ENCODE peak calls at places on chromosomes 1 and 21, in seven cellular contexts. One of them, this sample, is unnamed.

GRCh38 chr1:53957231-53957818 is 11.2 kb downstream of the LRRC42 start:
- DNase-seq in CD4-positive, CD25-positive, alpha-beta regulatory T cell: no peak
- DNase-seq in PC-3: peak; percentile 63
- DNase-seq in neural progenitor cell: no peak
- DNase-seq in NT2/D1: peak; percentile 56
- DNase-seq in dorsolateral prefrontal cortex: no peak
- DNase-seq in fibroblast of lung: no peak
- DNase-seq in this sample: no peak

GRCh38 chr1:246647113-246647512 is 77.1 kb upstream of the SCCPDH start:
- DNase-seq in CD4-positive, CD25-positive, alpha-beta regulatory T cell: no peak
- DNase-seq in PC-3: no peak
- DNase-seq in neural progenitor cell: peak; percentile 77
- DNase-seq in NT2/D1: peak; percentile 81
- DNase-seq in dorsolateral prefrontal cortex: peak; percentile 70
- DNase-seq in fibroblast of lung: peak; percentile 73
- DNase-seq in this sample: no peak

GRCh38 chr1:53068314-53069084 is 6.5 kb downstream of the PODN start:
- DNase-seq in CD4-positive, CD25-positive, alpha-beta regulatory T cell: no peak
- DNase-seq in PC-3: no peak
- DNase-seq in neural progenitor cell: no peak
- DNase-seq in NT2/D1: no peak
- DNase-seq in dorsolateral prefrontal cortex: peak; percentile 16
- DNase-seq in fibroblast of lung: no peak
- DNase-seq in this sample: no peak

GRCh38 chr21:42969193-42969600 is 5.2 kb upstream of the PKNOX1 start:
- DNase-seq in CD4-positive, CD25-positive, alpha-beta regulatory T cell: no peak
- DNase-seq in PC-3: no peak
- DNase-seq in neural progenitor cell: no peak
- DNase-seq in NT2/D1: no peak
- DNase-seq in dorsolateral prefrontal cortex: no peak
- DNase-seq in fibroblast of lung: no peak
- DNase-seq in this sample: no peak

GRCh38 chr21:25453524-25453923 is 153.8 kb downstream of the MRPL39 start:
- DNase-seq in CD4-positive, CD25-positive, alpha-beta regulatory T cell: no peak
- DNase-seq in PC-3: peak; percentile 26
- DNase-seq in neural progenitor cell: no peak
- DNase-seq in NT2/D1: no peak
- DNase-seq in dorsolateral prefrontal cortex: no peak
- DNase-seq in fibroblast of lung: no peak
- DNase-seq in this sample: no peak

GRCh38 chr1:114082047-114082630 is 71.5 kb downstream of the SYT6 start:
- DNase-seq in CD4-positive, CD25-positive, alpha-beta regulatory T cell: no peak
- DNase-seq in PC-3: no peak
- DNase-seq in neural progenitor cell: no peak
- DNase-seq in NT2/D1: no peak
- DNase-seq in dorsolateral prefrontal cortex: no peak
- DNase-seq in fibroblast of lung: no peak
- DNase-seq in this sample: no peak

GRCh38 chr1:117312453-117313138 is 54.7 kb upstream of the MAN1A2 start:
- DNase-seq in CD4-positive, CD25-positive, alpha-beta regulatory T cell: peak; percentile 31
- DNase-seq in PC-3: peak; percentile 66
- DNase-seq in neural progenitor cell: peak; percentile 21
- DNase-seq in NT2/D1: no peak
- DNase-seq in dorsolateral prefrontal cortex: no peak
- DNase-seq in fibroblast of lung: peak; percentile 50
- DNase-seq in this sample: peak; percentile 24

GRCh38 chr1:21175324-21175669 is 1.4 kb downstream of the EIF4G3 start:
- DNase-seq in CD4-positive, CD25-positive, alpha-beta regulatory T cell: peak; percentile 31
- DNase-seq in PC-3: peak; percentile 27
- DNase-seq in neural progenitor cell: no peak
- DNase-seq in NT2/D1: no peak
- DNase-seq in dorsolateral prefrontal cortex: no peak
- DNase-seq in fibroblast of lung: peak; percentile 43
- DNase-seq in this sample: peak; percentile 67

GRCh38 chr1:224116131-224116530 is 2.2 kb downstream of the FBXO28 start:
- DNase-seq in CD4-positive, CD25-positive, alpha-beta regulatory T cell: peak; percentile 69
- DNase-seq in PC-3: peak; percentile 82
- DNase-seq in neural progenitor cell: peak; percentile 42
- DNase-seq in NT2/D1: peak; percentile 13
- DNase-seq in dorsolateral prefrontal cortex: no peak
- DNase-seq in fibroblast of lung: peak; percentile 71
- DNase-seq in this sample: peak; percentile 58

GRCh38 chr1:67752306-67752705 is 67.3 kb downstream of the GADD45A start:
- DNase-seq in CD4-positive, CD25-positive, alpha-beta regulatory T cell: no peak
- DNase-seq in PC-3: no peak
- DNase-seq in neural progenitor cell: no peak
- DNase-seq in NT2/D1: no peak
- DNase-seq in dorsolateral prefrontal cortex: no peak
- DNase-seq in fibroblast of lung: no peak
- DNase-seq in this sample: no peak

GRCh38 chr1:55632906-55633305 is 417.7 kb upstream of the USP24 start:
- DNase-seq in CD4-positive, CD25-positive, alpha-beta regulatory T cell: no peak
- DNase-seq in PC-3: no peak
- DNase-seq in neural progenitor cell: peak; percentile 18
- DNase-seq in NT2/D1: no peak
- DNase-seq in dorsolateral prefrontal cortex: no peak
- DNase-seq in fibroblast of lung: peak; percentile 68
- DNase-seq in this sample: no peak

GRCh38 chr1:113780363-113781146 is 21.3 kb upstream of the PHTF1 start:
- DNase-seq in CD4-positive, CD25-positive, alpha-beta regulatory T cell: peak; percentile 33
- DNase-seq in PC-3: no peak
- DNase-seq in neural progenitor cell: no peak
- DNase-seq in NT2/D1: no peak
- DNase-seq in dorsolateral prefrontal cortex: no peak
- DNase-seq in fibroblast of lung: no peak
- DNase-seq in this sample: no peak

GRCh38 chr1:164519426-164519825 is 39.6 kb upstream of the PBX1 start:
- DNase-seq in CD4-positive, CD25-positive, alpha-beta regulatory T cell: no peak
- DNase-seq in PC-3: no peak
- DNase-seq in neural progenitor cell: no peak
- DNase-seq in NT2/D1: no peak
- DNase-seq in dorsolateral prefrontal cortex: no peak
- DNase-seq in fibroblast of lung: no peak
- DNase-seq in this sample: no peak

GRCh38 chr1:30058966-30059365 is 664.4 kb downstream of the MATN1 start:
- DNase-seq in CD4-positive, CD25-positive, alpha-beta regulatory T cell: no peak
- DNase-seq in PC-3: peak; percentile 86
- DNase-seq in neural progenitor cell: no peak
- DNase-seq in NT2/D1: no peak
- DNase-seq in dorsolateral prefrontal cortex: no peak
- DNase-seq in fibroblast of lung: peak; percentile 83
- DNase-seq in this sample: no peak

GRCh38 chr21:42426876-42427480 is 23.3 kb downstream of the UBASH3A start:
- DNase-seq in CD4-positive, CD25-positive, alpha-beta regulatory T cell: no peak
- DNase-seq in PC-3: no peak
- DNase-seq in neural progenitor cell: no peak
- DNase-seq in NT2/D1: no peak
- DNase-seq in dorsolateral prefrontal cortex: no peak
- DNase-seq in fibroblast of lung: no peak
- DNase-seq in this sample: no peak

GRCh38 chr1:5500541-5500940 is 491.7 kb downstream of the NPHP4 start:
- DNase-seq in CD4-positive, CD25-positive, alpha-beta regulatory T cell: no peak
- DNase-seq in PC-3: no peak
- DNase-seq in neural progenitor cell: no peak
- DNase-seq in NT2/D1: no peak
- DNase-seq in dorsolateral prefrontal cortex: no peak
- DNase-seq in fibroblast of lung: no peak
- DNase-seq in this sample: no peak

GRCh38 chr1:59597420-59598199 is 217.1 kb upstream of the HOOK1 start:
- DNase-seq in CD4-positive, CD25-positive, alpha-beta regulatory T cell: no peak
- DNase-seq in PC-3: no peak
- DNase-seq in neural progenitor cell: no peak
- DNase-seq in NT2/D1: no peak
- DNase-seq in dorsolateral prefrontal cortex: no peak
- DNase-seq in fibroblast of lung: no peak
- DNase-seq in this sample: no peak

GRCh38 chr21:44712203-44713028 is 1.0 kb upstream of the TSPEAR start:
- DNase-seq in CD4-positive, CD25-positive, alpha-beta regulatory T cell: no peak
- DNase-seq in PC-3: no peak
- DNase-seq in neural progenitor cell: no peak
- DNase-seq in NT2/D1: no peak
- DNase-seq in dorsolateral prefrontal cortex: no peak
- DNase-seq in fibroblast of lung: no peak
- DNase-seq in this sample: no peak

GRCh38 chr1:155133799-155134281 is 1.8 kb upstream of the SLC50A1 start:
- DNase-seq in CD4-positive, CD25-positive, alpha-beta regulatory T cell: no peak
- DNase-seq in PC-3: no peak
- DNase-seq in neural progenitor cell: no peak
- DNase-seq in NT2/D1: no peak
- DNase-seq in dorsolateral prefrontal cortex: no peak
- DNase-seq in fibroblast of lung: no peak
- DNase-seq in this sample: no peak

GRCh38 chr1:155130272-155131006 is 2.8 kb downstream of the EFNA1 start:
- DNase-seq in CD4-positive, CD25-positive, alpha-beta regulatory T cell: no peak
- DNase-seq in PC-3: no peak
- DNase-seq in neural progenitor cell: no peak
- DNase-seq in NT2/D1: no peak
- DNase-seq in dorsolateral prefrontal cortex: no peak
- DNase-seq in fibroblast of lung: no peak
- DNase-seq in this sample: no peak

GRCh38 chr1:155128755-155129473 is 1.2 kb downstream of the EFNA1 start:
- DNase-seq in CD4-positive, CD25-positive, alpha-beta regulatory T cell: no peak
- DNase-seq in PC-3: peak; percentile 61
- DNase-seq in neural progenitor cell: no peak
- DNase-seq in NT2/D1: no peak
- DNase-seq in dorsolateral prefrontal cortex: peak; percentile 68
- DNase-seq in fibroblast of lung: no peak
- DNase-seq in this sample: no peak

GRCh38 chr1:155131846-155132245 is 3.8 kb upstream of the SLC50A1 start:
- DNase-seq in CD4-positive, CD25-positive, alpha-beta regulatory T cell: no peak
- DNase-seq in PC-3: no peak
- DNase-seq in neural progenitor cell: no peak
- DNase-seq in NT2/D1: no peak
- DNase-seq in dorsolateral prefrontal cortex: no peak
- DNase-seq in fibroblast of lung: no peak
- DNase-seq in this sample: no peak

GRCh38 chr1:155131285-155131684 is 3.6 kb downstream of the EFNA1 start:
- DNase-seq in CD4-positive, CD25-positive, alpha-beta regulatory T cell: no peak
- DNase-seq in PC-3: no peak
- DNase-seq in neural progenitor cell: no peak
- DNase-seq in NT2/D1: no peak
- DNase-seq in dorsolateral prefrontal cortex: no peak
- DNase-seq in fibroblast of lung: no peak
- DNase-seq in this sample: no peak
- H3K27me3 ChIP-seq in CD4-positive, CD25-positive, alpha-beta regulatory T cell: peaks cover 9% of the 10 kb centered on the region
- H3K27me3 ChIP-seq in PC-3: no peaks in the 10 kb centered on the region
- H3K27me3 ChIP-seq in neural progenitor cell: peaks cover 46% of the 10 kb centered on the region
- H3K27me3 ChIP-seq in NT2/D1: peaks cover 42% of the 10 kb centered on the region
- H3K27me3 ChIP-seq in dorsolateral prefrontal cortex: no peaks in the 10 kb centered on the region
- H3K27me3 ChIP-seq in fibroblast of lung: peaks cover 33% of the 10 kb centered on the region
- H3K27me3 ChIP-seq in this sample: peaks cover 12% of the 10 kb centered on the region

DNA sequence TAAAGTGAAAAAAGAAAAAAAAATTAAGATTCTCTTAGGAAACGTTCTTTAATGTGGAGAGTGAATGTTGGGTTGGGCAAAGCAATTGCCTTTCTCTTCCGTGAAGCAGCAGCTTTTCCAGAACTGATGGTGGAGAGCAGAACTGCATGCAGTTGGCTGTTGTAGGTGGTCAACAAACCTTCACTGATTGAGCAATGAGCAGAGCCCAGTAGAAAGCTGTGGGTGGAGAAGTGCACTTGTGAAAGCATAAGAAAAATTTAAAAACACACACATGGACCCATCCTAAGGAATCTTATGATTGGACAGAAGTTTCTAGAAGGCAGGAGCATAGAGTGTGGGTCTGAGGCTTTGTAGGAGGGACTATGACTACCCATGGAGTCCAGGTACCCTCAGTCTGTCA is 4.5 kb downstream of the PRELP start:
- DNase-seq in CD4-positive, CD25-positive, alpha-beta regulatory T cell: no peak
- DNase-seq in PC-3: no peak
- DNase-seq in neural progenitor cell: no peak
- DNase-seq in NT2/D1: no peak
- DNase-seq in dorsolateral prefrontal cortex: no peak
- DNase-seq in fibroblast of lung: peak; percentile 67
- DNase-seq in this sample: no peak
- H3K4me3 ChIP-seq in CD4-positive, CD25-positive, alpha-beta regulatory T cell: no peak overlapping the region
- H3K4me3 ChIP-seq in PC-3: no peak overlapping the region
- H3K4me3 ChIP-seq in neural progenitor cell: no peak overlapping the region
- H3K4me3 ChIP-seq in NT2/D1: no peak overlapping the region
- H3K4me3 ChIP-seq in dorsolateral prefrontal cortex: no peak overlapping the region
- H3K4me3 ChIP-seq in fibroblast of lung: peak overlapping the region; percentile 22
- H3K4me3 ChIP-seq in this sample: no peak overlapping the region

DNA sequence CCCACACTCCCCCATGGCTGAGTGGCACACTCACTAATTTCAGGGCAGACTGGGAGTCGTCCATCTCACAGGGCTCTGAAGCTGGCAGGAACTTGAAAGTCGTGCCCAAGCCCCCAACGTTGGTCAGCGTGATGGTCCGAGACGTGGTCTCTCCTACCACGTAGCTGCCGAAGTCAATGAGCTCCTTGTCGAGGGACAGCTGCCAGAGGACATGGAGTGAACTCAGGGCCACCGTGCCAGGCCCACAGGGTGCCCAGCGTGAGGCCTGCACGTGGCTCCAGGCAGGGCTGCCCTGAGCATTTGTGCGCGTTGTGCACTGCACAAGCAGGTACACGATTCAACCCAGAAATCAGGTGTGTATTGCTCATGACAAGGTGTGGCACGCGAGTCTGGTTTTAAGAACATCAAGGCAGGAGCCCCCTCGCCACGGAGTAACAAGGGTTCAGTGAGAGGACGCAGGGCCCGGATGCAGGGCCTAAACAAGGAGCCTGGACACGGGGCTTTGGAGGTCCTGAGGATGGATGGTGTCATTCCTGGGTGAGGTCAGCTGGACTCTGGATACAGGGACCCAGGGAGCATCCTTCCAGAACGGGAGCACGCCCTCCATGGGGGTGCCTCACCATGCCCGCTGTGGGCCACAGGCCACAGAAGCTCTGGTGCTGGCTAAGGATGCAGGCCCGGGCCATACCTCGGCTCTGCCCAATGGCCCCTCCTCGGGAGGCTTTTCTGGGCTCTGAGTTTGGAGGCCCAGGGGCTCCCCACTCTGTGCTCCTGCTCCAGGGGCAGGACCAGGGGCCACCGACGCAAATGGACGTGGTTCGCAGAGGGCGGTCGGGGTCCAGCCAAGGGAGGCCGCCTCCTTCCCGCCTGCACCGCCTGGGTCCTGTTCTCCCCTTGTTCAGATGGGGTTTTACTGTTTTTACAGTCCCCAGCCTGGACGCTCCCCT is 37.8 kb upstream of the TMEM52 start:
- DNase-seq in CD4-positive, CD25-positive, alpha-beta regulatory T cell: no peak
- DNase-seq in PC-3: no peak
- DNase-seq in neural progenitor cell: no peak
- DNase-seq in NT2/D1: no peak
- DNase-seq in dorsolateral prefrontal cortex: no peak
- DNase-seq in fibroblast of lung: no peak
- DNase-seq in this sample: no peak
- H3K27me3 ChIP-seq in CD4-positive, CD25-positive, alpha-beta regulatory T cell: no peaks in the 10 kb centered on the region
- H3K27me3 ChIP-seq in PC-3: no peaks in the 10 kb centered on the region
- H3K27me3 ChIP-seq in neural progenitor cell: no peaks in the 10 kb centered on the region
- H3K27me3 ChIP-seq in NT2/D1: no peaks in the 10 kb centered on the region
- H3K27me3 ChIP-seq in dorsolateral prefrontal cortex: no peaks in the 10 kb centered on the region
- H3K27me3 ChIP-seq in fibroblast of lung: peaks cover 4% of the 10 kb centered on the region
- H3K27me3 ChIP-seq in this sample: peaks cover 7% of the 10 kb centered on the region

DNA sequence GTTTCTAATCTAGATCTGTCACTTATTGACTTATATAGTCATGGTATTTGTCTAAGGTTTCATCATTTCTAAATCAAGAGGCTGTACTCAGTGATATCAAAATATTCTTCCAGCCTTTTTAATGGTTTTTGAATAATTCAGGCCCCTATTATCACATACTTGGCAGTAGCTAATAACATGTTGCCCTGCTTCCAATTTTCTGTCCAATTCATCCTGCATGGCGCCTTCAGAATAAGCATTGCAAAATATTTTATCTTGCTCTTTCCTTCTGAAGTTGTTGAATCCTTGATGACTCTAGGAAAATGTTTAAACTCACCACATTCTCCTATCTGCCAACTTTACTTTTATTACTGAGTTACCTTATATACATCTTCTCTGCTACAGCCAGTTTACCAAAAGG is 517.2 kb upstream of the B3GALT2 start:
- DNase-seq in CD4-positive, CD25-positive, alpha-beta regulatory T cell: no peak
- DNase-seq in PC-3: no peak
- DNase-seq in neural progenitor cell: no peak
- DNase-seq in NT2/D1: no peak
- DNase-seq in dorsolateral prefrontal cortex: no peak
- DNase-seq in fibroblast of lung: no peak
- DNase-seq in this sample: no peak
- H3K4me3 ChIP-seq in CD4-positive, CD25-positive, alpha-beta regulatory T cell: no peak overlapping the region
- H3K4me3 ChIP-seq in PC-3: no peak overlapping the region
- H3K4me3 ChIP-seq in neural progenitor cell: no peak overlapping the region
- H3K4me3 ChIP-seq in NT2/D1: no peak overlapping the region
- H3K4me3 ChIP-seq in dorsolateral prefrontal cortex: no peak overlapping the region
- H3K4me3 ChIP-seq in fibroblast of lung: no peak overlapping the region
- H3K4me3 ChIP-seq in this sample: no peak overlapping the region

This sample was measured in CD4-positive, alpha-beta memory T cell.